ENCODE peak calls at places on chromosomes 5 and 9, in nine cellular contexts. G is C1 segment of cervical spinal cord; C is A172; L is ACHN; J is ovary; K is effector memory CD4-positive, alpha-beta T cell; M is GM23338; F is activated T-helper 2 cell treated with anti-CD3 and anti-CD28 coated beads, Interferon-gamma antibody, Interleukin-2, Interleukin-4, amounts not matched to agents 10 μg/mL and 5 μg/mL and 100 μg/mL, durations not matched to agents 14 hours and 24 hours and 36 hours; P is HCT116. E is an unnamed sample.

GRCh38 chr5:88979244-88979643 is 96.3 kb upstream of the MEF2C start:
- DNase-seq in G (no peak), C (no peak), L (no peak), J (no peak), K (no peak), M (peak), F (no peak), P (no peak), E (no peak)

GRCh38 chr5:123455095-123455494 is 31.9 kb upstream of the CEP120 start:
- DNase-seq in G (no peak), C (no peak), L (no peak), J (no peak), K (no peak), M (no peak), F (no peak), P (no peak), E (no peak)

GRCh38 chr9:109166771-109167601 is at the start of gene FRRS1L:
- DNase-seq in G (no peak), C (no peak), L (no peak), J (peak), K (no peak), M (peak), F (no peak), P (no peak), E (no peak)

GRCh38 chr9:81656871-81657337 is 32.4 kb downstream of the TLE1 start:
- DNase-seq in G (no peak), C (no peak), L (no peak), J (no peak), K (no peak), M (no peak), F (no peak), P (no peak), E (no peak)

GRCh38 chr5:77645158-77645994 is 6.9 kb upstream of the OTP start:
- DNase-seq in G (no peak), C (peak), L (peak), J (no peak), K (no peak), M (peak), F (no peak), P (peak), E (no peak)

GRCh38 chr9:6412572-6413364 is at the start of gene UHRF2:
- DNase-seq in G (peak), C (peak), L (peak), J (peak), K (peak), M (peak), F (peak), P (peak), E (peak)

GRCh38 chr5:68409259-68409658 is 193.7 kb downstream of the PIK3R1 start:
- DNase-seq in G (no peak), C (no peak), L (peak), J (no peak), K (no peak), M (no peak), F (no peak), P (no peak), E (peak)

GRCh38 chr5:137605377-137605776 is 106.3 kb upstream of the SPOCK1 start:
- DNase-seq in G (no peak), C (no peak), L (peak), J (no peak), K (no peak), M (peak), F (no peak), P (no peak), E (peak)

GRCh38 chr9:114288233-114289051 is 34.5 kb upstream of the ORM1 start:
- DNase-seq in G (no peak), C (peak), L (peak), J (peak), K (no peak), M (peak), F (no peak), P (no peak), E (no peak)

GRCh38 chr5:168168978-168169696 is 122.3 kb upstream of the WWC1 start:
- DNase-seq in G (no peak), C (no peak), L (no peak), J (no peak), K (no peak), M (no peak), F (no peak), P (no peak), E (no peak)

GRCh38 chr9:110031511-110032173 is 176.3 kb downstream of the C9orf152 start:
- DNase-seq in G (no peak), C (peak), L (peak), J (no peak), K (no peak), M (no peak), F (no peak), P (no peak), E (peak)

GRCh38 chr5:39040875-39041274 is 33.3 kb downstream of the RICTOR start:
- DNase-seq in G (no peak), C (no peak), L (no peak), J (peak), K (no peak), M (no peak), F (no peak), P (no peak), E (no peak)

GRCh38 chr9:34375901-34376595 is 650 bp downstream of the MYORG start:
- DNase-seq in G (peak), C (peak), L (peak), J (no peak), K (peak), M (peak), F (peak), P (no peak), E (peak)

GRCh38 chr9:135662758-135663450 is at the start of gene LCN9:
- DNase-seq in G (no peak), C (peak), L (no peak), J (peak), K (no peak), M (no peak), F (no peak), P (no peak), E (peak)

GRCh38 chr5:85549229-85549628 is 1068.5 kb upstream of the COX7C start:
- DNase-seq in G (no peak), C (no peak), L (no peak), J (no peak), K (no peak), M (no peak), F (no peak), P (no peak), E (no peak)

GRCh38 chr5:93791520-93791972 is 50.1 kb upstream of the POU5F2 start:
- DNase-seq in G (no peak), C (no peak), L (no peak), J (no peak), K (no peak), M (no peak), F (no peak), P (no peak), E (no peak)

GRCh38 chr5:173045481-173045880 is 10.7 kb upstream of the CREBRF start:
- DNase-seq in G (no peak), C (no peak), L (no peak), J (no peak), K (no peak), M (peak), F (no peak), P (no peak), E (no peak)

GRCh38 chr5:67058998-67059746 is 137.4 kb downstream of the CD180 start:
- DNase-seq in G (no peak), C (no peak), L (no peak), J (no peak), K (no peak), M (peak), F (no peak), P (no peak), E (no peak)

GRCh38 chr9:89483592-89484474 is 14.1 kb downstream of the SEMA4D start:
- DNase-seq in G (no peak), C (no peak), L (no peak), J (no peak), K (peak), M (no peak), F (peak), P (no peak), E (no peak)

GRCh38 chr5:132813599-132814440 is 718 bp downstream of the SOWAHA start:
- DNase-seq in G (peak), C (no peak), L (peak), J (peak), K (no peak), M (peak), F (no peak), P (no peak), E (no peak)

GRCh38 chr9:95332860-95333259 is 15.4 kb upstream of the FANCC start:
- DNase-seq in G (no peak), C (no peak), L (no peak), J (no peak), K (no peak), M (no peak), F (no peak), P (no peak), E (no peak)

GRCh38 chr9:96008502-96009222 is 133.2 kb downstream of the ERCC6L2 start:
- DNase-seq in G (no peak), C (no peak), L (peak), J (no peak), K (no peak), M (no peak), F (no peak), P (no peak), E (no peak)

GRCh38 chr9:133584559-133585476 is 24.4 kb downstream of the FAM163B start:
- DNase-seq in G (no peak), C (no peak), L (no peak), J (no peak), K (no peak), M (peak), F (no peak), P (no peak), E (no peak)

GRCh38 chr5:24539625-24540024 is 105.2 kb downstream of the CDH10 start:
- DNase-seq in G (no peak), C (no peak), L (no peak), J (no peak), K (no peak), M (no peak), F (no peak), P (no peak), E (no peak)

GRCh38 chr5:102651466-102651865 is 103.6 kb upstream of the PAM start:
- DNase-seq in G (no peak), C (peak), L (no peak), J (no peak), K (no peak), M (no peak), F (no peak), P (no peak), E (no peak)

E was measured in hepatic stellate cell.